ENCODE peak calls at places on chromosomes 5 and 9, in eight cellular contexts. F, D, C, U, H, T, P and N are unnamed samples. For H3K9me3, the result is how much of the 10 kb centered on the place peaks cover.

GRCh38 chr5:67156976-67157583 is 39.5 kb downstream of the CD180 start:
- DNase-seq in F (no peak), D (no peak), C (peak), U (peak), H (peak), T (peak), P (peak), N (no peak)

GRCh38 chr5:150129454-150129812 is 26.2 kb downstream of the PDGFRB start:
- DNase-seq in F (no peak), D (no peak), C (no peak), U (no peak), H (no peak), T (no peak), P (no peak), N (no peak)

GRCh38 chr9:101495810-101496209 is 37.8 kb upstream of the RNF20 start:
- DNase-seq in F (no peak), D (no peak), C (no peak), U (no peak), H (no peak), T (no peak), P (no peak), N (no peak)

GRCh38 chr9:68685770-68686169 is 19.3 kb upstream of the PIP5K1B start:
- DNase-seq in F (no peak), D (no peak), C (peak), U (no peak), H (peak), T (peak), P (peak), N (no peak)

GRCh38 chr5:89396262-89396975 is 513.4 kb upstream of the MEF2C start:
- DNase-seq in F (no peak), D (no peak), C (no peak), U (no peak), H (no peak), T (no peak), P (no peak), N (peak)

GRCh38 chr5:111221139-111221538 is 3.0 kb upstream of the CAMK4 start:
- DNase-seq in F (no peak), D (no peak), C (no peak), U (no peak), H (no peak), T (no peak), P (no peak), N (no peak)

GRCh38 chr5:122077451-122078115 is 476 bp downstream of the LOX start:
- DNase-seq in F (no peak), D (no peak), C (peak), U (no peak), H (no peak), T (no peak), P (peak), N (no peak)

GRCh38 chr9:31302620-31303418 is 1081.6 kb upstream of the ACO1 start:
- DNase-seq in F (no peak), D (no peak), C (no peak), U (no peak), H (no peak), T (no peak), P (no peak), N (no peak)

GRCh38 chr5:168109441-168109840 is 182.0 kb upstream of the WWC1 start:
- DNase-seq in F (no peak), D (no peak), C (no peak), U (no peak), H (no peak), T (no peak), P (no peak), N (no peak)

GRCh38 chr5:67209141-67209771 is 12.7 kb upstream of the CD180 start:
- DNase-seq in F (no peak), D (peak), C (peak), U (peak), H (peak), T (peak), P (peak), N (peak)

GRCh38 chr9:114908104-114908621 is 22.2 kb downstream of the TNFSF8 start:
- DNase-seq in F (no peak), D (no peak), C (no peak), U (no peak), H (peak), T (peak), P (no peak), N (no peak)

GRCh38 chr5:61653802-61654580 is 321.9 kb downstream of the ZSWIM6 start:
- DNase-seq in F (no peak), D (no peak), C (no peak), U (no peak), H (no peak), T (no peak), P (no peak), N (no peak)

GRCh38 chr9:124267271-124267807 is 9.6 kb downstream of the NEK6 start:
- DNase-seq in F (no peak), D (no peak), C (no peak), U (no peak), H (no peak), T (peak), P (peak), N (no peak)

GRCh38 chr9:92663126-92663525 is 6.8 kb downstream of the IPPK start:
- DNase-seq in F (no peak), D (no peak), C (no peak), U (no peak), H (no peak), T (no peak), P (no peak), N (no peak)

GRCh38 chr5:10116594-10116993 is 133.1 kb downstream of the ATPSCKMT start:
- DNase-seq in F (no peak), D (no peak), C (no peak), U (no peak), H (no peak), T (no peak), P (no peak), N (no peak)

GRCh38 chr5:103177543-103177942 is 57.4 kb downstream of the PPIP5K2 start:
- DNase-seq in F (no peak), D (no peak), C (no peak), U (no peak), H (no peak), T (no peak), P (no peak), N (no peak)

GRCh38 chr9:14618851-14619250 is 74.4 kb downstream of the ZDHHC21 start:
- DNase-seq in F (no peak), D (no peak), C (no peak), U (no peak), H (no peak), T (no peak), P (no peak), N (no peak)

GRCh38 chr9:131594906-131595675 is 49.8 kb downstream of the PRRT1B start:
- DNase-seq in F (no peak), D (no peak), C (no peak), U (no peak), H (no peak), T (no peak), P (no peak), N (no peak)

GRCh38 chr5:90644132-90644531 is 85.5 kb downstream of the ADGRV1 start:
- DNase-seq in F (no peak), D (no peak), C (no peak), U (no peak), H (no peak), T (no peak), P (no peak), N (no peak)

GRCh38 chr5:73312146-73312871 is 136.3 kb downstream of the FOXD1 start:
- DNase-seq in F (no peak), D (no peak), C (no peak), U (peak), H (peak), T (no peak), P (no peak), N (no peak)

GRCh38 chr5:103450333-103451061 is 112.1 kb downstream of the NUDT12 start:
- DNase-seq in F (no peak), D (no peak), C (no peak), U (no peak), H (no peak), T (no peak), P (no peak), N (no peak)

GRCh38 chr5:66197764-66198405 is 53.8 kb downstream of the SREK1 start:
- DNase-seq in F (no peak), D (no peak), C (no peak), U (no peak), H (no peak), T (no peak), P (no peak), N (no peak)

GRCh38 chr5:56148453-56148971 is 84.6 kb downstream of the ANKRD55 start:
- DNase-seq in F (no peak), D (no peak), C (no peak), U (peak), H (no peak), T (no peak), P (no peak), N (no peak)

GRCh38 chr5:140351609-140352334 is 5.4 kb upstream of the HBEGF start:
- DNase-seq in F (no peak), D (peak), C (peak), U (peak), H (peak), T (peak), P (no peak), N (no peak)

GRCh38 chr5:2175842-2176404 is 293.2 kb upstream of the IRX4 start:
- DNase-seq in F (no peak), D (no peak), C (no peak), U (no peak), H (no peak), T (no peak), P (no peak), N (no peak)
- H3K9me3 ChIP-seq in F (under half), D (under half), C (under half), U (under half), H (under half), T (under half), P (under half), N (under half)

DNA sequence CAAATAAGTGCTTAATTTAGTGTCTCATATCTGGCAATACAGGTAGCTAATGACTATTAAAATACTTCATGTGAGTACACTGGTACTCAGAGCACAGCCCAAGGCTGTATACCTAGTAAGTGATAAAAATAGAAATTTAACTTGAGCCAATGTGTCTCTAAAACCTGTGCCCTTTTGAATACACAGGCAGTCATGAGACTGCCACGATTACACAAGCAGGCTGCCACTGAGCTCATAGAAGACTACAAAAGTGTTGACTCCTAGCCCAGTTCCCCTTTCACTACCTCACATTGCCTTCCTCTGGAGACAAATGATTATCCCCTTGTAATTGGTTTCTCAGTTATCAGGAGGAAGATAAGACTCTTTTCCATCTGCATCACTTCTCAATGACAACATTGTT is 66.3 kb upstream of the PAPPA start:
- DNase-seq in F (no peak), D (peak), C (peak), U (no peak), H (no peak), T (peak), P (peak), N (peak)
- H3K27ac ChIP-seq in F (no peak), D (no peak), C (no peak), U (no peak), H (no peak), T (peak), P (no peak), N (peak)

DNA sequence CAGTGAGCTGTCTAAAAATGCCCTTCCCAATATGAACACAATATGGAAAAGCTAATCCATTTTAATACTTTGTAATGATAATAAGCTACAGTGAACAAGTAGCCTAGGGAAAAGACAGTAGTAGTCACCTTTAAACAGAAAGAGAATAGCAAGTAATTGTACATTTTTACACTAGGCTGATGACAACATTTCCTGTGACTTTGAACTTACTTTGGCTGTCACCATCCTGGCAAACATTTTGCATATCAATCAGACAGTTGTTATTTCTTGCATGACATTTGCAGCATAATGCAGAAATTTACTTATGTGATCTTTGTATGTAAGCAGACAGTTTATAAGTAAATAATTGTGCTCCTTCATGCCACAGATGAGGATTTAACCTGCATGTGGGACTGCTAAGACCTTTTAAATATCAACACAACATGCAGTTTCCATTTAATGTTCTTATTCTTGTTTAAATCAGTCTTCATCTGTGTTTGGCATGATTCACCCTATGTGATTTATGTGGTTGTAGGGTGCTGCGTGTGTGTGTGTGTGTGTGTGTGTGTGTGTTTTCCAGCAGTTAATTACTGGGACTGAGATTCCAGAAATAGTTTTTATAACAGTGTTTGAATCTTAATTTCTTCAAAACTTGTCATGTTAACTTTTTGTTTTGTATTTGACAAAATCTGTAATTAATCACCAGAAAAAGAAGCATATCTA is 997.1 kb upstream of the ARRDC3 start:
- DNase-seq in F (no peak), D (no peak), C (no peak), U (no peak), H (no peak), T (no peak), P (no peak), N (no peak)
- H3K9me3 ChIP-seq in F (under half), D (under half), C (under half), U (under half), H (under half), T (under half), P (under half), N (under half)

GRCh38 chr9:35716236-35716635 is 15.8 kb downstream of the TLN1 start:
- DNase-seq in F (no peak), D (no peak), C (no peak), U (no peak), H (no peak), T (no peak), P (no peak), N (no peak)

GRCh38 chr9:35714579-35715252 is 17.3 kb downstream of the TLN1 start:
- DNase-seq in F (no peak), D (no peak), C (no peak), U (no peak), H (no peak), T (no peak), P (no peak), N (no peak)

GRCh38 chr9:35719546-35719945 is 12.4 kb downstream of the TLN1 start:
- DNase-seq in F (no peak), D (no peak), C (no peak), U (no peak), H (no peak), T (no peak), P (no peak), N (no peak)

GRCh38 chr9:35718726-35719511 is 13.1 kb downstream of the TLN1 start:
- DNase-seq in F (no peak), D (no peak), C (no peak), U (no peak), H (no peak), T (no peak), P (no peak), N (no peak)

DNA sequence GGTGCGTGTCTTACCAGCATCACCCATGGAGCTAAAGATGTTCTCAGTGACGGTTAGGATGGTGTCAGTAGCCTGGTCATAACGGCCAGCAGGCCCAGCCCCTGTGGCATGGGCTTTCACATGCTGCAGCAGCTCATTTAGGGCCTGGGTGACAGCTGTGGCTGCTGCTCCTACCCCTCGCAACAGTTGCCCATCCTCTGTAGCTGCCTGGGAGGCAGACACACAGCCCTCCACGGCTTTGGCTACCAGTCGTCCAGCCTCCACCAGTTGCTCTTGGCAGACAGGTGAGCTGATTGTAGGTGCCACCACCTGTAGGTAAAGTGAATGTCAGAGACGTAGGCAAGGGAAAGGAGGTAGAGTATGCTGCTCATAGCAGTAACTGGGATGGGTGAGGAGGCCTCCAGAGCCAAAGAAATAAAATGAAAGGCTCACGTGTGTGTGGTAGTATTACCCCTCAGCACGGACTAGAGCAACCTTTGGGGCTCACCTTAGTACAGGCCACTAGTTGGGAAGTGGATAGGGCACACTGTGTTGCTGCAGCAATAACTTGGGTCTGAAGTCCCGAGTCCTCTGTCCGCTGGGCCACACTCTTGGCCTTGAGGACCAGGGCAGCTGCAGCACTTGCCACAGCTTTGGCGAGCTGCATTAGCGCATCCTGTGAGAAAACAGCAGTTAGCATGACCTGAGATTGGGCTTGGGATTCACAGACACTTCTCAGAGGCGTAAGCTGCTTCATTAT is 14.7 kb downstream of the TLN1 start:
- DNase-seq in F (no peak), D (no peak), C (no peak), U (no peak), H (no peak), T (no peak), P (no peak), N (no peak)
- H3K27ac ChIP-seq in F (no peak), D (no peak), C (no peak), U (no peak), H (no peak), T (no peak), P (peak), N (no peak)

GRCh38 chr9:111527347-111527746 is 2.4 kb downstream of the ZNF483 start:
- DNase-seq in F (no peak), D (no peak), C (no peak), U (no peak), H (no peak), T (no peak), P (no peak), N (no peak)

GRCh38 chr9:111529787-111530186 is 4.8 kb downstream of the ZNF483 start:
- DNase-seq in F (no peak), D (no peak), C (no peak), U (no peak), H (no peak), T (no peak), P (no peak), N (no peak)

GRCh38 chr9:111525056-111525977 is at the start of gene ZNF483:
- DNase-seq in F (no peak), D (peak), C (peak), U (peak), H (no peak), T (peak), P (peak), N (no peak)

GRCh38 chr9:111524731-111525055 is 286 bp upstream of the ZNF483 start:
- DNase-seq in F (no peak), D (no peak), C (no peak), U (no peak), H (no peak), T (no peak), P (no peak), N (no peak)
- H3K9me3 ChIP-seq in F (under half), D (under half), C (under half), U (under half), H (under half), T (under half), P (under half), N (under half)

GRCh38 chr5:120140510-120140909 is 323.6 kb upstream of the PRR16 start:
- DNase-seq in F (no peak), D (no peak), C (no peak), U (no peak), H (no peak), T (no peak), P (no peak), N (no peak)
- H3K27ac ChIP-seq in F (no peak), D (no peak), C (no peak), U (no peak), H (no peak), T (no peak), P (peak), N (no peak)

DNA sequence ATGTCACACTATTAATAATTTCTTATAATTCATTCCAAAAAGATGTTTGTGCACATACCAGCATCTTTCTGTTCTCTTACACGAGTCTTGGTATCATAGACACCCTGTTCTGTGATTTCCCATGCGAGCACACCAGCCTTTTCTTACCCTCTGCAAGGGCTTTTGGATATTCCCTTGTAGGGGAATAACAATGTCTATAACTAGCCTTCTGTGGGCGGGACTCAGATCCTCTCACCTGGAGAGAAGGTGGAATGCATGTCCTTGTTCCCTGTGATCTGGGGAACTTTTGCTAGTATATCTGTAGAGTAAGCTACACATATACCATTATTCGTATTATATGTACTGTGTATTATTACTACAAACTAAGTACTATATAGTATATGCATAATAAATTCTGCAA is 44.8 kb downstream of the EHMT1 start:
- DNase-seq in F (no peak), D (no peak), C (no peak), U (no peak), H (no peak), T (no peak), P (no peak), N (no peak)
- H3K9me3 ChIP-seq in F (under half), D (under half), C (under half), U (under half), H (under half), T (under half), P (under half), N (under half)

GRCh38 chr9:70964861-70965260 is 156.6 kb downstream of the TRPM3 start:
- DNase-seq in F (no peak), D (no peak), C (no peak), U (no peak), H (no peak), T (no peak), P (no peak), N (no peak)
- H3K27ac ChIP-seq in F (no peak), D (no peak), C (no peak), U (no peak), H (no peak), T (no peak), P (no peak), N (no peak)

GRCh38 chr5:141388661-141389060 is 1.2 kb downstream of the PCDHGB4 start:
- DNase-seq in F (no peak), D (no peak), C (no peak), U (no peak), H (no peak), T (no peak), P (no peak), N (no peak)
- H3K9me3 ChIP-seq in F (half or more), D (half or more), C (under half), U (under half), H (under half), T (half or more), P (half or more), N (under half)

DNA sequence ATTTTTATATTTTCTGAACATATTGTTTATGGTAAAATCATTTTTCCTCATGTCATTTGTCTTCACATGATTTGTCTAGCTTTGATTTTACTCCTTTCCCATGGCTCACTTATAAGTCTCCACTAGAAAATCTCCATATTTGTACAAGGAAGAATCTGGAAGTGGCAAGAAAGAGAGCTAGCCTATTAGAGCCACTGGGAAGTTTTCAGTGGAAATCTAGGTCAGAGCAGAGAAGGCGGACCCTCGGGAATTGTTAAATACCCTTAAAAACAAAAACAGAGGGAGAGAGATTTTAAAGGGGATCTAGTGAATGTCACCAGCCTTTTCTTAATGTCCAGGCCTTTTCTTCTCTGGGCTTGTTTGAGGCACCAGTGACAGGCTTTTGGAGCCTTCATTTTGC is 56.6 kb downstream of the GRAMD2B start:
- DNase-seq in F (no peak), D (no peak), C (no peak), U (no peak), H (no peak), T (no peak), P (no peak), N (no peak)
- H3K27ac ChIP-seq in F (no peak), D (peak), C (no peak), U (no peak), H (no peak), T (no peak), P (peak), N (peak)